ENCODE peak calls at places on chromosomes 1 and 21, in nine cellular contexts. One of them, this sample, is unnamed.

GRCh38 chr1:167198518-167199133 is 22.1 kb upstream of the POU2F1 start:
- DNase-seq in hippocampal formation: no peak
- DNase-seq in NCI-H1105 treated with DMSO at 0.1 percent for 48 hours: no peak
- DNase-seq in DMS153: peak; percentile 81
- DNase-seq in stimulated activated CD8-positive, alpha-beta memory T cell treated with anti-CD3 and anti-CD28 coated beads, Interleukin-12 subunit alpha, Interleukin-12 subunit beta, amount 100 ng/mL, for 1 hour: no peak
- DNase-seq in activated naive CD8-positive, alpha-beta T cell treated with anti-CD3 and anti-CD28 coated beads for 36 hours: no peak
- DNase-seq in Right ventricle myocardium inferior: no peak
- DNase-seq in AML-193: no peak
- DNase-seq in stimulated activated CD4-positive, alpha-beta T cell treated with anti-CD3 and anti-CD28 coated beads, Interleukin-12 subunit alpha, Interleukin-12 subunit beta, amount 100 ng/mL, for 24 hours: no peak
- DNase-seq in this sample: no peak

GRCh38 chr1:940121-941026 is 16.7 kb downstream of the SAMD11 start:
- DNase-seq in hippocampal formation: peak; percentile 33
- DNase-seq in NCI-H1105 treated with DMSO at 0.1 percent for 48 hours: peak; percentile 60
- DNase-seq in DMS153: peak; percentile 59
- DNase-seq in stimulated activated CD8-positive, alpha-beta memory T cell treated with anti-CD3 and anti-CD28 coated beads, Interleukin-12 subunit alpha, Interleukin-12 subunit beta, amount 100 ng/mL, for 1 hour: no peak
- DNase-seq in activated naive CD8-positive, alpha-beta T cell treated with anti-CD3 and anti-CD28 coated beads for 36 hours: peak; percentile 42
- DNase-seq in Right ventricle myocardium inferior: no peak
- DNase-seq in AML-193: no peak
- DNase-seq in stimulated activated CD4-positive, alpha-beta T cell treated with anti-CD3 and anti-CD28 coated beads, Interleukin-12 subunit alpha, Interleukin-12 subunit beta, amount 100 ng/mL, for 24 hours: no peak
- DNase-seq in this sample: no peak

GRCh38 chr1:100950311-100950710 is 54.4 kb downstream of the SLC30A7 start:
- DNase-seq in hippocampal formation: no peak
- DNase-seq in NCI-H1105 treated with DMSO at 0.1 percent for 48 hours: no peak
- DNase-seq in DMS153: no peak
- DNase-seq in stimulated activated CD8-positive, alpha-beta memory T cell treated with anti-CD3 and anti-CD28 coated beads, Interleukin-12 subunit alpha, Interleukin-12 subunit beta, amount 100 ng/mL, for 1 hour: no peak
- DNase-seq in activated naive CD8-positive, alpha-beta T cell treated with anti-CD3 and anti-CD28 coated beads for 36 hours: no peak
- DNase-seq in Right ventricle myocardium inferior: no peak
- DNase-seq in AML-193: no peak
- DNase-seq in stimulated activated CD4-positive, alpha-beta T cell treated with anti-CD3 and anti-CD28 coated beads, Interleukin-12 subunit alpha, Interleukin-12 subunit beta, amount 100 ng/mL, for 24 hours: no peak
- DNase-seq in this sample: no peak

GRCh38 chr21:24023936-24024335 is 1583.3 kb downstream of the MRPL39 start:
- DNase-seq in hippocampal formation: no peak
- DNase-seq in NCI-H1105 treated with DMSO at 0.1 percent for 48 hours: peak; percentile 77
- DNase-seq in DMS153: peak; percentile 11
- DNase-seq in stimulated activated CD8-positive, alpha-beta memory T cell treated with anti-CD3 and anti-CD28 coated beads, Interleukin-12 subunit alpha, Interleukin-12 subunit beta, amount 100 ng/mL, for 1 hour: no peak
- DNase-seq in activated naive CD8-positive, alpha-beta T cell treated with anti-CD3 and anti-CD28 coated beads for 36 hours: no peak
- DNase-seq in Right ventricle myocardium inferior: no peak
- DNase-seq in AML-193: no peak
- DNase-seq in stimulated activated CD4-positive, alpha-beta T cell treated with anti-CD3 and anti-CD28 coated beads, Interleukin-12 subunit alpha, Interleukin-12 subunit beta, amount 100 ng/mL, for 24 hours: no peak
- DNase-seq in this sample: no peak

GRCh38 chr1:38071530-38072266 is 25.1 kb upstream of the POU3F1 start:
- DNase-seq in hippocampal formation: no peak
- DNase-seq in NCI-H1105 treated with DMSO at 0.1 percent for 48 hours: no peak
- DNase-seq in DMS153: peak; percentile 16
- DNase-seq in stimulated activated CD8-positive, alpha-beta memory T cell treated with anti-CD3 and anti-CD28 coated beads, Interleukin-12 subunit alpha, Interleukin-12 subunit beta, amount 100 ng/mL, for 1 hour: no peak
- DNase-seq in activated naive CD8-positive, alpha-beta T cell treated with anti-CD3 and anti-CD28 coated beads for 36 hours: no peak
- DNase-seq in Right ventricle myocardium inferior: no peak
- DNase-seq in AML-193: peak; percentile 5
- DNase-seq in stimulated activated CD4-positive, alpha-beta T cell treated with anti-CD3 and anti-CD28 coated beads, Interleukin-12 subunit alpha, Interleukin-12 subunit beta, amount 100 ng/mL, for 24 hours: no peak
- DNase-seq in this sample: no peak

GRCh38 chr1:206050655-206051235 is 2.2 kb upstream of the RHEX start:
- DNase-seq in hippocampal formation: no peak
- DNase-seq in NCI-H1105 treated with DMSO at 0.1 percent for 48 hours: no peak
- DNase-seq in DMS153: no peak
- DNase-seq in stimulated activated CD8-positive, alpha-beta memory T cell treated with anti-CD3 and anti-CD28 coated beads, Interleukin-12 subunit alpha, Interleukin-12 subunit beta, amount 100 ng/mL, for 1 hour: no peak
- DNase-seq in activated naive CD8-positive, alpha-beta T cell treated with anti-CD3 and anti-CD28 coated beads for 36 hours: peak; percentile 70
- DNase-seq in Right ventricle myocardium inferior: no peak
- DNase-seq in AML-193: peak; percentile 87
- DNase-seq in stimulated activated CD4-positive, alpha-beta T cell treated with anti-CD3 and anti-CD28 coated beads, Interleukin-12 subunit alpha, Interleukin-12 subunit beta, amount 100 ng/mL, for 24 hours: peak; percentile 24
- DNase-seq in this sample: no peak

GRCh38 chr1:97632075-97632474 is 288.8 kb downstream of the DPYD start:
- DNase-seq in hippocampal formation: no peak
- DNase-seq in NCI-H1105 treated with DMSO at 0.1 percent for 48 hours: peak; percentile 97
- DNase-seq in DMS153: peak; percentile 82
- DNase-seq in stimulated activated CD8-positive, alpha-beta memory T cell treated with anti-CD3 and anti-CD28 coated beads, Interleukin-12 subunit alpha, Interleukin-12 subunit beta, amount 100 ng/mL, for 1 hour: no peak
- DNase-seq in activated naive CD8-positive, alpha-beta T cell treated with anti-CD3 and anti-CD28 coated beads for 36 hours: no peak
- DNase-seq in Right ventricle myocardium inferior: no peak
- DNase-seq in AML-193: no peak
- DNase-seq in stimulated activated CD4-positive, alpha-beta T cell treated with anti-CD3 and anti-CD28 coated beads, Interleukin-12 subunit alpha, Interleukin-12 subunit beta, amount 100 ng/mL, for 24 hours: no peak
- DNase-seq in this sample: no peak

GRCh38 chr1:57378564-57378963 is 45.3 kb downstream of the DAB1 start:
- DNase-seq in hippocampal formation: no peak
- DNase-seq in NCI-H1105 treated with DMSO at 0.1 percent for 48 hours: no peak
- DNase-seq in DMS153: no peak
- DNase-seq in stimulated activated CD8-positive, alpha-beta memory T cell treated with anti-CD3 and anti-CD28 coated beads, Interleukin-12 subunit alpha, Interleukin-12 subunit beta, amount 100 ng/mL, for 1 hour: no peak
- DNase-seq in activated naive CD8-positive, alpha-beta T cell treated with anti-CD3 and anti-CD28 coated beads for 36 hours: no peak
- DNase-seq in Right ventricle myocardium inferior: no peak
- DNase-seq in AML-193: no peak
- DNase-seq in stimulated activated CD4-positive, alpha-beta T cell treated with anti-CD3 and anti-CD28 coated beads, Interleukin-12 subunit alpha, Interleukin-12 subunit beta, amount 100 ng/mL, for 24 hours: no peak
- DNase-seq in this sample: no peak

GRCh38 chr21:38984982-38985422 is 179.3 kb downstream of the ETS2 start:
- DNase-seq in hippocampal formation: no peak
- DNase-seq in NCI-H1105 treated with DMSO at 0.1 percent for 48 hours: no peak
- DNase-seq in DMS153: no peak
- DNase-seq in stimulated activated CD8-positive, alpha-beta memory T cell treated with anti-CD3 and anti-CD28 coated beads, Interleukin-12 subunit alpha, Interleukin-12 subunit beta, amount 100 ng/mL, for 1 hour: no peak
- DNase-seq in activated naive CD8-positive, alpha-beta T cell treated with anti-CD3 and anti-CD28 coated beads for 36 hours: peak; percentile 31
- DNase-seq in Right ventricle myocardium inferior: no peak
- DNase-seq in AML-193: peak; percentile 90
- DNase-seq in stimulated activated CD4-positive, alpha-beta T cell treated with anti-CD3 and anti-CD28 coated beads, Interleukin-12 subunit alpha, Interleukin-12 subunit beta, amount 100 ng/mL, for 24 hours: no peak
- DNase-seq in this sample: no peak

GRCh38 chr1:67211589-67212563 is 45.6 kb downstream of the IL23R start:
- DNase-seq in hippocampal formation: no peak
- DNase-seq in NCI-H1105 treated with DMSO at 0.1 percent for 48 hours: peak; percentile 24
- DNase-seq in DMS153: no peak
- DNase-seq in stimulated activated CD8-positive, alpha-beta memory T cell treated with anti-CD3 and anti-CD28 coated beads, Interleukin-12 subunit alpha, Interleukin-12 subunit beta, amount 100 ng/mL, for 1 hour: peak; percentile 15
- DNase-seq in activated naive CD8-positive, alpha-beta T cell treated with anti-CD3 and anti-CD28 coated beads for 36 hours: peak; percentile 30
- DNase-seq in Right ventricle myocardium inferior: no peak
- DNase-seq in AML-193: no peak
- DNase-seq in stimulated activated CD4-positive, alpha-beta T cell treated with anti-CD3 and anti-CD28 coated beads, Interleukin-12 subunit alpha, Interleukin-12 subunit beta, amount 100 ng/mL, for 24 hours: no peak
- DNase-seq in this sample: no peak

This sample was measured in lower lobe of right lung.